ENCODE peak calls at places on chromosomes 2 and 18, in nine cellular contexts. Q, G, T, O, L, R, C, K and I are unnamed samples.
A peak's percentile ranks its signal among the peaks of the same experiment; 100 is the strongest.

GRCh38 chr18:22483407-22483806 is 65.7 kb upstream of the CTAGE1 start:
- DNase-seq in C (no peak), K (no peak), G (no peak), O (no peak), L (no peak), Q (no peak), R (no peak), T (no peak), I (no peak)

GRCh38 chr2:232533944-232534710 is 5.4 kb upstream of the CHRNG start:
- DNase-seq in K (no peak), G (no peak), O (no peak), L (no peak), C (no peak), T (no peak), R (no peak), Q (no peak), I (no peak)

GRCh38 chr18:79796531-79797390 is 977 bp upstream of the KCNG2 start:
- DNase-seq in Q (no peak), L (no peak), T (no peak), K (no peak), O (no peak), C (no peak), G (no peak), R (no peak), I (no peak)

GRCh38 chr2:96106991-96107882 is 9.1 kb downstream of the ADRA2B start:
- DNase-seq in G (peak; percentile 8), R (no peak), C (no peak), Q (no peak), T (no peak), K (no peak), L (no peak), O (no peak), I (no peak)

GRCh38 chr2:117557626-117558025 is 256.9 kb upstream of the DDX18 start:
- DNase-seq in O (no peak), C (no peak), R (no peak), K (no peak), Q (no peak), G (no peak), L (no peak), T (no peak), I (no peak)

GRCh38 chr2:61433606-61434005 is 37.3 kb downstream of the USP34 start:
- DNase-seq in Q (no peak), C (no peak), K (no peak), T (no peak), G (no peak), R (no peak), O (no peak), L (no peak), I (no peak)

GRCh38 chr2:72630767-72631166 is 195.1 kb downstream of the EXOC6B start:
- DNase-seq in C (no peak), K (no peak), L (no peak), O (no peak), T (no peak), Q (no peak), R (no peak), G (no peak), I (no peak)

GRCh38 chr2:108449410-108450200 is 599 bp downstream of the GCC2 start:
- DNase-seq in G (no peak), R (peak; percentile 20), Q (peak; percentile 26), T (peak; percentile 42), C (peak; percentile 27), L (no peak), O (no peak), K (peak; percentile 49), I (peak; percentile 13)

GRCh38 chr2:197387179-197387578 is 47.6 kb downstream of the SF3B1 start:
- DNase-seq in R (no peak), Q (no peak), K (no peak), L (no peak), C (no peak), T (no peak), O (no peak), G (no peak), I (no peak)

GRCh38 chr2:202237787-202238233 is 587 bp downstream of the SUMO1 start:
- DNase-seq in O (no peak), C (peak; percentile 6), T (peak; percentile 21), K (peak; percentile 10), G (peak; percentile 29), L (peak; percentile 68), Q (no peak), R (no peak), I (peak; percentile 53)

GRCh38 chr2:171855401-171855800 is 38.6 kb downstream of the SLC25A12 start:
- DNase-seq in T (no peak), O (no peak), L (no peak), R (no peak), Q (no peak), K (no peak), G (no peak), C (no peak), I (no peak)

GRCh38 chr2:164655750-164656149 is 34.5 kb upstream of the GRB14 start:
- DNase-seq in G (no peak), K (no peak), Q (no peak), T (no peak), R (no peak), L (no peak), C (no peak), O (no peak), I (no peak)

GRCh38 chr2:68251855-68252406 is 401 bp downstream of the PPP3R1 start:
- DNase-seq in O (peak; percentile 37), L (peak; percentile 63), Q (no peak), R (peak; percentile 72), T (peak; percentile 29), C (peak; percentile 17), K (peak; percentile 36), G (peak; percentile 25), I (peak; percentile 15)

DNA sequence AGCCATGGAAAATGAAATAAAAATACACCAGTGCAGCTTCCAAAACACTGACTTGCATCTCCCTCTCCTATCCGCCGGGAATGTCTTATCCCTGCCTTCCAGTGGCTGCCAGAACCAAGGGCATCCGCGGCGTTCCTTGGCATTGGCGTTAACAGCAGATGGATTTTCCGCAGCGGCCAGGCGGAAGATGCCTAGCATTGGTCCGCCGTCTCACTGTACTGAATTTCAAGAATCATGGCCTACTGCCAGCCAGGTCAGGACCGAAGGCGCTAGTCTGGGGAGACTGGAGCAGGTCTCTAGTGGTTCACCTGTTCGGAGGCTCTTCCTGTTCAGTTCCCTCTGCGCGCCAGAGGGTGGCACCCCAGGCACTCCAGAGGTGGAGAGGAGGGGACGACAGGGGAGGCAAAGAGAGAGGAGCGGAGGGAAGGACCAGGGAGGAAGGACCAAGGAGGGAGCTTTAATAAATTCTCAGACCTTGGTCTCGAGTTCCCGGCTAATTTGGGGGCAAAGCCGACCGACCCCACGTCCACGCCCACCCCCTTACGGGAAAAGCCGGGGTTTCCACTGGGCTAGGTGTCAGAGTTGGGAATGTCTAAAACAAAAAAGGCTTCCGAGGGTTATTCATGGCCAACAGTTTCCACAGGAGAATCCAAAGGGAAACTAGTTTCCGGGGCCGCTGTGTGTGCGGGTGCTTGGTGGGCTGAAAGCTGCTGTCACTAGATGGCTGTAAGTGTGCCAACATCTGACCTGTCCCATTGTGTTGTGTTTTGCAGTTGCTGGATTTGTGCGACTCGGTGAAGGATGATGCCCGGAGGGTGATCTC is 3.7 kb upstream of the BCL2L11 start:
- DNase-seq in G (peak; percentile 73), Q (peak; percentile 75), L (peak; percentile 87), T (peak; percentile 85), K (peak; percentile 85), C (peak; percentile 52), O (peak; percentile 67), R (peak; percentile 53), I (peak; percentile 89)
- TF ChIP-seq POLR2A in G (no peak), Q (no peak), L (no peak), T (no peak), K (no peak), C (no peak), O (no peak), R (no peak), I (no peak)

GRCh38 chr2:208358758-208359631 is 47.6 kb upstream of the PTH2R start:
- DNase-seq in L (no peak), T (no peak), R (no peak), Q (no peak), C (no peak), K (no peak), O (no peak), G (no peak), I (no peak)

GRCh38 chr2:208363485-208363884 is 43.1 kb upstream of the PTH2R start:
- DNase-seq in R (no peak), C (no peak), G (no peak), K (no peak), Q (no peak), L (no peak), O (no peak), T (no peak), I (no peak)

GRCh38 chr2:208359632-208359986 is 47.0 kb upstream of the PTH2R start:
- DNase-seq in O (no peak), Q (no peak), C (no peak), T (no peak), L (no peak), K (no peak), R (peak; percentile 9), G (no peak), I (no peak)

GRCh38 chr2:208361077-208361441 is 45.5 kb upstream of the PTH2R start:
- DNase-seq in T (no peak), K (no peak), O (no peak), C (no peak), R (no peak), G (no peak), L (no peak), Q (no peak), I (no peak)

GRCh38 chr2:208360259-208361076 is 46.1 kb upstream of the PTH2R start:
- DNase-seq in O (no peak), K (no peak), G (no peak), L (no peak), T (no peak), C (no peak), R (no peak), Q (no peak), I (no peak)
- TF ChIP-seq POLR2A in O (no peak), K (no peak), G (no peak), L (no peak), T (no peak), C (no peak), R (no peak), Q (no peak), I (no peak)

GRCh38 chr18:57539702-57540101 is 46.8 kb downstream of the FECH start:
- DNase-seq in C (no peak), Q (no peak), R (no peak), K (no peak), O (no peak), L (no peak), G (no peak), T (no peak), I (no peak)
- TF ChIP-seq POLR2A in C (no peak), Q (no peak), R (no peak), K (no peak), O (no peak), L (no peak), G (no peak), T (no peak), I (no peak)

DNA sequence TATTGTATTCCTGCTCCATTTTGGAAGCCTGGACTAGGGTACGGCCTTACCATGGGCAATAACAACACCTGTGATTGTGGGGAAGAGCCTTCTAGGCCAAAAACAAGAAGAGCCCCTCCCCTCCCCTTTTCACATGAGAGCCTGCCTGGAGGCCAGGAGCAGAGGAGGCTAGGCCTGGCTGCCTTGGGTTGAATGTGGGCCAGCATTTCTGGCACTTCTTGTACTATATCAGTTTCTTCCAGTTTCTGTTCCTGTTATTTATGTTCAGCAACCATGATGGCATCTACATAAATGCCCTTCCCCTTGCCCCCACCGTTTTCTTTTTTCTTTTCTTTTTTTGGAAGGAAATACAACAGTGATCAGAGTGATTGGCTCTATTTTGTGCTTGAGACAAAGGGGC is 58.4 kb downstream of the KCTD18 start:
- DNase-seq in Q (no peak), T (no peak), K (no peak), C (no peak), R (no peak), G (no peak), L (no peak), O (no peak), I (no peak)
- TF ChIP-seq POLR2A in Q (no peak), T (no peak), K (no peak), C (no peak), R (no peak), G (no peak), L (no peak), O (no peak), I (no peak)

GRCh38 chr2:148643998-148644884 is at the start of gene EPC2:
- DNase-seq in C (peak; percentile 76), R (peak; percentile 95), T (peak; percentile 91), Q (peak; percentile 67), O (peak; percentile 86), K (peak; percentile 90), L (peak; percentile 93), G (peak; percentile 83), I (peak; percentile 52)
- TF ChIP-seq POLR2A in C (no peak), R (peak; percentile 96), T (peak; percentile 41), Q (no peak), O (peak; percentile 12), K (peak; percentile 78), L (no peak), G (peak; percentile 39), I (peak; percentile 79)